ENCODE peak calls at places on chromosomes 3 and 15, in ten cellular contexts. L, V, N, U, M, T, O, D, B and I are unnamed samples.

GRCh38 chr3:126378341-126378751 is 16.4 kb upstream of the CFAP100 start:
- DNase-seq in M (no peak), N (no peak), U (no peak), O (no peak), B (no peak), V (no peak), L (no peak), T (no peak), D (no peak), I (no peak)

GRCh38 chr3:56997675-56998074 is 62.8 kb upstream of the SPATA12 start:
- DNase-seq in N (no peak), V (peak), L (no peak), D (peak), U (no peak), M (no peak), B (no peak), O (no peak), T (no peak), I (no peak)

GRCh38 chr3:173553635-173554280 is 156.2 kb downstream of the NLGN1 start:
- DNase-seq in T (peak), D (peak), V (peak), B (peak), M (peak), L (no peak), O (no peak), N (peak), U (peak), I (peak)

GRCh38 chr3:4633078-4634004 is 140.2 kb downstream of the ITPR1 start:
- DNase-seq in M (peak), D (peak), L (no peak), T (peak), B (peak), V (peak), U (no peak), O (peak), N (peak), I (peak)

GRCh38 chr3:150741497-150742140 is 21.4 kb downstream of the SIAH2 start:
- DNase-seq in V (no peak), B (no peak), M (no peak), L (no peak), U (no peak), D (no peak), O (no peak), N (no peak), T (no peak), I (no peak)

GRCh38 chr3:139421459-139421858 is 32.0 kb upstream of the COPB2 start:
- DNase-seq in V (no peak), B (no peak), D (no peak), M (no peak), O (no peak), N (no peak), U (no peak), T (no peak), L (no peak), I (no peak)

GRCh38 chr3:35383719-35384555 is 255.4 kb upstream of the ARPP21 start:
- DNase-seq in B (peak), N (no peak), D (peak), V (no peak), T (no peak), U (no peak), O (peak), M (no peak), L (no peak), I (peak)

GRCh38 chr3:170978335-170978745 is 48.2 kb downstream of the SLC2A2 start:
- DNase-seq in B (peak), O (no peak), N (no peak), V (no peak), M (no peak), D (no peak), T (no peak), U (no peak), L (no peak), I (no peak)

GRCh38 chr3:45343947-45344346 is 44.4 kb upstream of the LARS2 start:
- DNase-seq in N (no peak), V (no peak), B (peak), T (peak), M (no peak), D (no peak), L (no peak), U (no peak), O (no peak), I (no peak)

GRCh38 chr3:4849136-4849535 is 130.1 kb upstream of the BHLHE40 start:
- DNase-seq in N (no peak), M (no peak), B (no peak), U (no peak), V (no peak), D (no peak), T (no peak), L (no peak), O (no peak), I (no peak)

GRCh38 chr3:37974121-37974927 is 16.3 kb upstream of the VILL start:
- DNase-seq in O (peak), M (peak), V (no peak), L (peak), N (no peak), B (peak), U (peak), D (peak), T (peak), I (no peak)

GRCh38 chr3:153574445-153574844 is 412.4 kb downstream of the RAP2B start:
- DNase-seq in M (no peak), L (no peak), U (no peak), O (no peak), T (no peak), B (no peak), N (no peak), V (no peak), D (peak), I (no peak)

GRCh38 chr3:9701711-9702110 is 1.9 kb upstream of the CPNE9 start:
- DNase-seq in V (no peak), L (no peak), M (no peak), B (no peak), D (no peak), N (no peak), O (no peak), U (no peak), T (no peak), I (no peak)

GRCh38 chr3:51500632-51501131 is 867 bp upstream of the DCAF1 start:
- DNase-seq in V (no peak), U (no peak), D (no peak), N (no peak), T (no peak), L (peak), O (no peak), B (no peak), M (no peak), I (no peak)

GRCh38 chr3:153925826-153926514 is 195.2 kb upstream of the ARHGEF26 start:
- DNase-seq in B (no peak), T (no peak), D (no peak), V (no peak), O (no peak), M (no peak), L (no peak), N (no peak), U (no peak), I (no peak)

GRCh38 chr15:68370768-68371151 is 61.2 kb downstream of the ITGA11 start:
- DNase-seq in L (no peak), V (no peak), B (no peak), D (no peak), O (no peak), U (no peak), M (no peak), N (no peak), T (no peak), I (no peak)